ENCODE peak calls at places on chromosomes 12 and 14, in seven cellular contexts. One of them, this sample, is unnamed.

GRCh38 chr14:77082356-77082755 is 15.7 kb upstream of the CIPC start:
- DNase-seq in ovary: no peak
- DNase-seq in heart right ventricle: no peak
- DNase-seq in naive thymus-derived CD4-positive, alpha-beta T cell: no peak
- DNase-seq in fibroblast of the aortic adventitia: no peak
- DNase-seq in heart left ventricle: no peak
- DNase-seq in fibroblast of pulmonary artery: no peak
- DNase-seq in this sample: no peak

GRCh38 chr14:54488318-54488645 is 498 bp downstream of the GMFB start:
- DNase-seq in fibroblast of the aortic adventitia: peak
- DNase-seq in ovary: no peak
- DNase-seq in heart left ventricle: no peak
- DNase-seq in heart right ventricle: no peak
- DNase-seq in naive thymus-derived CD4-positive, alpha-beta T cell: no peak
- DNase-seq in fibroblast of pulmonary artery: no peak
- DNase-seq in this sample: no peak

GRCh38 chr14:65238456-65238855 is 136.1 kb upstream of the MAX start:
- DNase-seq in naive thymus-derived CD4-positive, alpha-beta T cell: no peak
- DNase-seq in fibroblast of the aortic adventitia: peak
- DNase-seq in heart right ventricle: no peak
- DNase-seq in ovary: no peak
- DNase-seq in fibroblast of pulmonary artery: peak
- DNase-seq in heart left ventricle: no peak
- DNase-seq in this sample: no peak

GRCh38 chr14:63178912-63179311 is 25.3 kb upstream of the RHOJ start:
- DNase-seq in ovary: no peak
- DNase-seq in fibroblast of pulmonary artery: peak
- DNase-seq in heart left ventricle: no peak
- DNase-seq in fibroblast of the aortic adventitia: peak
- DNase-seq in naive thymus-derived CD4-positive, alpha-beta T cell: no peak
- DNase-seq in heart right ventricle: no peak
- DNase-seq in this sample: peak

GRCh38 chr14:68377459-68377858 is 415.4 kb downstream of the ZFP36L1 start:
- DNase-seq in ovary: peak
- DNase-seq in heart right ventricle: peak
- DNase-seq in heart left ventricle: peak
- DNase-seq in fibroblast of pulmonary artery: peak
- DNase-seq in fibroblast of the aortic adventitia: peak
- DNase-seq in naive thymus-derived CD4-positive, alpha-beta T cell: no peak
- DNase-seq in this sample: no peak

GRCh38 chr14:55383541-55384140 is 28.0 kb downstream of the ATG14 start:
- DNase-seq in fibroblast of pulmonary artery: no peak
- DNase-seq in heart left ventricle: no peak
- DNase-seq in fibroblast of the aortic adventitia: no peak
- DNase-seq in heart right ventricle: no peak
- DNase-seq in naive thymus-derived CD4-positive, alpha-beta T cell: no peak
- DNase-seq in ovary: no peak
- DNase-seq in this sample: no peak

GRCh38 chr12:42320796-42321195 is 5.1 kb downstream of the ZCRB1 start:
- DNase-seq in heart right ventricle: no peak
- DNase-seq in ovary: no peak
- DNase-seq in heart left ventricle: no peak
- DNase-seq in naive thymus-derived CD4-positive, alpha-beta T cell: no peak
- DNase-seq in fibroblast of the aortic adventitia: no peak
- DNase-seq in fibroblast of pulmonary artery: no peak
- DNase-seq in this sample: no peak

GRCh38 chr14:68857671-68858070 is 64.8 kb upstream of the ZFP36L1 start:
- DNase-seq in heart right ventricle: no peak
- DNase-seq in fibroblast of pulmonary artery: no peak
- DNase-seq in heart left ventricle: no peak
- DNase-seq in naive thymus-derived CD4-positive, alpha-beta T cell: no peak
- DNase-seq in ovary: no peak
- DNase-seq in fibroblast of the aortic adventitia: no peak
- DNase-seq in this sample: no peak

GRCh38 chr12:77577756-77578155 is 252.9 kb upstream of the NAV3 start:
- DNase-seq in heart left ventricle: no peak
- DNase-seq in ovary: no peak
- DNase-seq in fibroblast of the aortic adventitia: peak
- DNase-seq in fibroblast of pulmonary artery: no peak
- DNase-seq in naive thymus-derived CD4-positive, alpha-beta T cell: no peak
- DNase-seq in heart right ventricle: no peak
- DNase-seq in this sample: no peak

GRCh38 chr14:63435204-63435603 is 108.0 kb downstream of the PPP2R5E start:
- DNase-seq in heart right ventricle: no peak
- DNase-seq in naive thymus-derived CD4-positive, alpha-beta T cell: no peak
- DNase-seq in heart left ventricle: no peak
- DNase-seq in fibroblast of the aortic adventitia: no peak
- DNase-seq in ovary: no peak
- DNase-seq in fibroblast of pulmonary artery: no peak
- DNase-seq in this sample: no peak

GRCh38 chr14:100434911-100435455 is 111.8 kb downstream of the SLC25A47 start:
- DNase-seq in fibroblast of pulmonary artery: no peak
- DNase-seq in fibroblast of the aortic adventitia: no peak
- DNase-seq in heart right ventricle: no peak
- DNase-seq in ovary: no peak
- DNase-seq in naive thymus-derived CD4-positive, alpha-beta T cell: no peak
- DNase-seq in heart left ventricle: no peak
- DNase-seq in this sample: no peak

GRCh38 chr12:49562233-49562632 is 5.7 kb downstream of the MCRS1 start:
- DNase-seq in ovary: no peak
- DNase-seq in heart left ventricle: no peak
- DNase-seq in heart right ventricle: no peak
- DNase-seq in fibroblast of the aortic adventitia: no peak
- DNase-seq in naive thymus-derived CD4-positive, alpha-beta T cell: no peak
- DNase-seq in fibroblast of pulmonary artery: no peak
- DNase-seq in this sample: no peak

GRCh38 chr12:40149673-40150260 is 43.9 kb upstream of the SLC2A13 start:
- DNase-seq in naive thymus-derived CD4-positive, alpha-beta T cell: no peak
- DNase-seq in fibroblast of pulmonary artery: peak
- DNase-seq in heart left ventricle: no peak
- DNase-seq in ovary: no peak
- DNase-seq in heart right ventricle: no peak
- DNase-seq in fibroblast of the aortic adventitia: no peak
- DNase-seq in this sample: no peak

GRCh38 chr12:89657090-89657489 is 51.5 kb downstream of the ATP2B1 start:
- DNase-seq in fibroblast of the aortic adventitia: no peak
- DNase-seq in ovary: no peak
- DNase-seq in heart right ventricle: no peak
- DNase-seq in heart left ventricle: no peak
- DNase-seq in naive thymus-derived CD4-positive, alpha-beta T cell: no peak
- DNase-seq in fibroblast of pulmonary artery: no peak
- DNase-seq in this sample: no peak

GRCh38 chr12:64616221-64616620 is 5.9 kb downstream of the RASSF3 start:
- DNase-seq in fibroblast of the aortic adventitia: peak
- DNase-seq in heart left ventricle: no peak
- DNase-seq in heart right ventricle: no peak
- DNase-seq in naive thymus-derived CD4-positive, alpha-beta T cell: no peak
- DNase-seq in ovary: no peak
- DNase-seq in fibroblast of pulmonary artery: peak
- DNase-seq in this sample: no peak

GRCh38 chr14:101962503-101962874 is 1.9 kb upstream of the DYNC1H1 start:
- DNase-seq in fibroblast of pulmonary artery: peak
- DNase-seq in heart right ventricle: peak
- DNase-seq in ovary: no peak
- DNase-seq in naive thymus-derived CD4-positive, alpha-beta T cell: no peak
- DNase-seq in heart left ventricle: peak
- DNase-seq in fibroblast of the aortic adventitia: peak
- DNase-seq in this sample: peak

GRCh38 chr12:55955800-55956508 is 9.9 kb downstream of the PMEL start:
- DNase-seq in naive thymus-derived CD4-positive, alpha-beta T cell: no peak
- DNase-seq in ovary: no peak
- DNase-seq in heart right ventricle: no peak
- DNase-seq in fibroblast of the aortic adventitia: peak
- DNase-seq in fibroblast of pulmonary artery: peak
- DNase-seq in heart left ventricle: no peak
- DNase-seq in this sample: no peak

GRCh38 chr14:38279556-38279955 is 23.7 kb upstream of the CLEC14A start:
- DNase-seq in naive thymus-derived CD4-positive, alpha-beta T cell: no peak
- DNase-seq in heart right ventricle: no peak
- DNase-seq in ovary: no peak
- DNase-seq in fibroblast of the aortic adventitia: no peak
- DNase-seq in heart left ventricle: no peak
- DNase-seq in fibroblast of pulmonary artery: no peak
- DNase-seq in this sample: no peak

GRCh38 chr12:108850854-108851573 is 6.4 kb downstream of the SSH1 start:
- DNase-seq in ovary: no peak
- DNase-seq in heart left ventricle: peak
- DNase-seq in fibroblast of pulmonary artery: peak
- DNase-seq in naive thymus-derived CD4-positive, alpha-beta T cell: no peak
- DNase-seq in fibroblast of the aortic adventitia: peak
- DNase-seq in heart right ventricle: peak
- DNase-seq in this sample: no peak

GRCh38 chr12:112427760-112428159 is 9.0 kb downstream of the PTPN11 start:
- DNase-seq in ovary: no peak
- DNase-seq in fibroblast of pulmonary artery: no peak
- DNase-seq in heart right ventricle: no peak
- DNase-seq in naive thymus-derived CD4-positive, alpha-beta T cell: no peak
- DNase-seq in fibroblast of the aortic adventitia: no peak
- DNase-seq in heart left ventricle: no peak
- DNase-seq in this sample: no peak

GRCh38 chr12:87274594-87275245 is 754.5 kb downstream of the C12orf50 start:
- DNase-seq in ovary: no peak
- DNase-seq in fibroblast of pulmonary artery: peak
- DNase-seq in naive thymus-derived CD4-positive, alpha-beta T cell: no peak
- DNase-seq in heart right ventricle: no peak
- DNase-seq in fibroblast of the aortic adventitia: peak
- DNase-seq in heart left ventricle: no peak
- DNase-seq in this sample: no peak

GRCh38 chr14:49970474-49971147 is 77.7 kb downstream of the ARF6 start:
- DNase-seq in fibroblast of the aortic adventitia: peak
- DNase-seq in ovary: peak
- DNase-seq in heart right ventricle: peak
- DNase-seq in naive thymus-derived CD4-positive, alpha-beta T cell: no peak
- DNase-seq in fibroblast of pulmonary artery: peak
- DNase-seq in heart left ventricle: no peak
- DNase-seq in this sample: no peak

GRCh38 chr14:29928342-29928640 is 644 bp upstream of the PRKD1 start:
- DNase-seq in heart right ventricle: no peak
- DNase-seq in ovary: no peak
- DNase-seq in heart left ventricle: no peak
- DNase-seq in fibroblast of pulmonary artery: no peak
- DNase-seq in fibroblast of the aortic adventitia: peak
- DNase-seq in naive thymus-derived CD4-positive, alpha-beta T cell: no peak
- DNase-seq in this sample: no peak
- H3K4me3 ChIP-seq in heart right ventricle: peak
- H3K4me3 ChIP-seq in ovary: no peak
- H3K4me3 ChIP-seq in heart left ventricle: peak
- H3K4me3 ChIP-seq in fibroblast of pulmonary artery: peak
- H3K4me3 ChIP-seq in fibroblast of the aortic adventitia: no peak
- H3K4me3 ChIP-seq in naive thymus-derived CD4-positive, alpha-beta T cell: no peak
- H3K4me3 ChIP-seq in this sample: no peak

GRCh38 chr12:69278814-69279782 is 39.7 kb downstream of the CPSF6 start:
- DNase-seq in ovary: no peak
- DNase-seq in heart left ventricle: no peak
- DNase-seq in fibroblast of the aortic adventitia: no peak
- DNase-seq in naive thymus-derived CD4-positive, alpha-beta T cell: no peak
- DNase-seq in fibroblast of pulmonary artery: no peak
- DNase-seq in heart right ventricle: no peak
- DNase-seq in this sample: no peak

GRCh38 chr12:69287556-69287955 is 48.2 kb downstream of the CPSF6 start:
- DNase-seq in ovary: no peak
- DNase-seq in fibroblast of the aortic adventitia: peak
- DNase-seq in heart left ventricle: no peak
- DNase-seq in naive thymus-derived CD4-positive, alpha-beta T cell: no peak
- DNase-seq in fibroblast of pulmonary artery: no peak
- DNase-seq in heart right ventricle: no peak
- DNase-seq in this sample: no peak

GRCh38 chr12:69284131-69284530 is 44.8 kb downstream of the CPSF6 start:
- DNase-seq in heart right ventricle: peak
- DNase-seq in fibroblast of pulmonary artery: peak
- DNase-seq in fibroblast of the aortic adventitia: peak
- DNase-seq in heart left ventricle: peak
- DNase-seq in ovary: peak
- DNase-seq in naive thymus-derived CD4-positive, alpha-beta T cell: no peak
- DNase-seq in this sample: no peak
- H3K4me3 ChIP-seq in heart right ventricle: peak
- H3K4me3 ChIP-seq in fibroblast of pulmonary artery: peak
- H3K4me3 ChIP-seq in fibroblast of the aortic adventitia: peak
- H3K4me3 ChIP-seq in heart left ventricle: peak
- H3K4me3 ChIP-seq in ovary: peak
- H3K4me3 ChIP-seq in naive thymus-derived CD4-positive, alpha-beta T cell: peak
- H3K4me3 ChIP-seq in this sample: no peak

GRCh38 chr14:26765768-26766550 is 168.1 kb upstream of the NOVA1 start:
- DNase-seq in fibroblast of the aortic adventitia: peak
- DNase-seq in fibroblast of pulmonary artery: peak
- DNase-seq in ovary: peak
- DNase-seq in naive thymus-derived CD4-positive, alpha-beta T cell: no peak
- DNase-seq in heart left ventricle: peak
- DNase-seq in heart right ventricle: peak
- DNase-seq in this sample: no peak
- H3K4me3 ChIP-seq in fibroblast of the aortic adventitia: no peak
- H3K4me3 ChIP-seq in fibroblast of pulmonary artery: no peak
- H3K4me3 ChIP-seq in ovary: no peak
- H3K4me3 ChIP-seq in naive thymus-derived CD4-positive, alpha-beta T cell: no peak
- H3K4me3 ChIP-seq in heart left ventricle: no peak
- H3K4me3 ChIP-seq in heart right ventricle: no peak
- H3K4me3 ChIP-seq in this sample: no peak

DNA sequence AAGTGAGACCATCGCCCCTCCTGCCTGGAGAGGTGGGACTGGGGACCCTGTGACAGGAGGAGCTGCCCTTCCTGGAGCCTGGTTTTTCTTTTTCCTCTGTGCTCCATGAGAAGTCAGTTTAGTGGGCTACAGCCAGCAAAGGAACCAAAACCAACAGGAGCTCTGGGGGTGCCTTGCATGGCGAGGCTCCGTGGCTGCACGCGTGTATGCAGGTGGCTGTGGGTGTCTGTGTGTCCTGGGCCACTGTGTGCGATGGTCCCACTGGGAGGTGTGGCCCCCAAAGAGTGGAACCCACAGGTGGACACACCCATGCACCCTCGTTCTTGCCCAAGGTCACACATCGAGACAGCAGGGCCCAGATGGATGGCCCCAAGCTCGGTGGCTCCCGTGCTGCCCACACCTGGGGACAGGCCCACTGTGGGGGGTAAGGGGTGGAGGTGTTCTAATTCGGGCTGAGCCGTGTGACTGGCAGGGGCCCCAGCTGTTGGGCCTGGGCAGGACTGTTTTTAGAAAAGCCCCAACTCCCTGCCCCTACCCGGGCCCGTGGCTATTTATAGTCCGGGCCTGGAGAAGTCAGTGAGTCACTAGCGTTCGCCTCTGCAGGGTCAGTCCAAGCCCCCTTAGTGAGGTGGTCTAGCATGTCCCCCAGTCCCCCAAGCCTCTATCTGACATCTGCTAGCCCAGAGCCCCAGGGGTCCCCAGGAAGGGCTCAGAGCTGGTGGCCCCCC is 2.2 kb upstream of the ADSS1 start:
- DNase-seq in heart right ventricle: peak
- DNase-seq in heart left ventricle: peak
- DNase-seq in fibroblast of pulmonary artery: no peak
- DNase-seq in naive thymus-derived CD4-positive, alpha-beta T cell: no peak
- DNase-seq in fibroblast of the aortic adventitia: peak
- DNase-seq in ovary: no peak
- DNase-seq in this sample: no peak
- H3K4me3 ChIP-seq in heart right ventricle: no peak
- H3K4me3 ChIP-seq in heart left ventricle: no peak
- H3K4me3 ChIP-seq in fibroblast of pulmonary artery: no peak
- H3K4me3 ChIP-seq in naive thymus-derived CD4-positive, alpha-beta T cell: no peak
- H3K4me3 ChIP-seq in fibroblast of the aortic adventitia: no peak
- H3K4me3 ChIP-seq in ovary: no peak
- H3K4me3 ChIP-seq in this sample: no peak